ENCODE peak calls at places on chromosomes 13 and 19, in six cellular contexts. Z is thyroid gland; Q is activated CD4-positive, alpha-beta T cell treated with anti-CD3 and anti-CD28 coated beads, Interleukin-2, amount 50 U/mL, for 1 hour; T is transverse colon; Y is bronchial epithelial cell; M is hepatocyte. U is an unnamed sample.

GRCh38 chr19:33280351-33280921 is 21.9 kb downstream of the CEBPA start:
- DNase-seq in M (no peak), T (no peak), Y (no peak), Z (no peak), Q (no peak), U (no peak)

GRCh38 chr13:73334459-73334858 is 275.7 kb downstream of the KLF5 start:
- DNase-seq in M (no peak), T (no peak), Z (no peak), Q (no peak), Y (peak; percentile 94), U (no peak)

GRCh38 chr13:76425930-76426329 is 460.3 kb downstream of the KCTD12 start:
- DNase-seq in T (no peak), Z (no peak), M (peak; percentile 8), Q (no peak), Y (peak; percentile 49), U (no peak)

GRCh38 chr19:18479964-18480723 is 41.7 kb downstream of the ELL start:
- DNase-seq in Q (no peak), T (peak; percentile 68), Y (no peak), M (no peak), Z (peak; percentile 38), U (no peak)

GRCh38 chr19:12786950-12787349 is 4.3 kb upstream of the JUNB start:
- DNase-seq in T (no peak), Y (no peak), M (no peak), Q (no peak), Z (no peak), U (no peak)

GRCh38 chr19:29193116-29193515 is 19.8 kb downstream of the UQCRFS1 start:
- DNase-seq in Q (no peak), T (no peak), Y (no peak), Z (no peak), M (no peak), U (no peak)

GRCh38 chr19:11578342-11579142 is 1.1 kb upstream of the ACP5 start:
- DNase-seq in Q (peak; percentile 29), Z (peak; percentile 24), M (peak; percentile 55), T (peak; percentile 61), Y (no peak), U (peak; percentile 39)

GRCh38 chr19:11061951-11062350 is 27.3 kb upstream of the LDLR start:
- DNase-seq in Z (no peak), Y (no peak), M (no peak), T (peak; percentile 18), Q (no peak), U (peak; percentile 24)

GRCh38 chr13:66543780-66544179 is 686.4 kb downstream of the PCDH9 start:
- DNase-seq in M (no peak), T (no peak), Y (peak; percentile 5), Q (no peak), Z (no peak), U (no peak)

GRCh38 chr19:40607311-40607871 is 6.2 kb downstream of the LTBP4 start:
- DNase-seq in Q (no peak), Y (no peak), Z (no peak), T (peak; percentile 84), M (no peak), U (no peak)

GRCh38 chr13:108742681-108743080 is 113.3 kb downstream of the MYO16 start:
- DNase-seq in M (no peak), T (no peak), Z (no peak), Q (no peak), Y (no peak), U (no peak)

GRCh38 chr19:33066543-33066942 is 1.9 kb upstream of the RHPN2 start:
- DNase-seq in Z (peak; percentile 45), M (no peak), T (no peak), Q (no peak), Y (no peak), U (no peak)

U was measured in prostate gland.